ENCODE peak calls at places on chromosomes 11 and 22, in nine cellular contexts. I is Peyer's patch, W is stomach, R is GM12891, J is transverse colon, V is suprapubic skin, A is lower leg skin, N is esophagus muscularis mucosa, E is spleen. X is an unnamed sample.

GRCh38 chr11:113083571-113083970 is 122.4 kb downstream of the NCAM1 start:
- DNase-seq in I (no peak), W (no peak), R (no peak), J (no peak), V (no peak), A (no peak), N (peak; percentile 64), E (no peak), X (no peak)

GRCh38 chr11:125451400-125452124 is 44.5 kb downstream of the FEZ1 start:
- DNase-seq in I (peak; percentile 53), W (peak; percentile 43), R (no peak), J (peak; percentile 17), V (no peak), A (peak; percentile 44), N (no peak), E (no peak), X (peak; percentile 36)

GRCh38 chr11:15289718-15290117 is 175.0 kb downstream of the INSC start:
- DNase-seq in I (no peak), W (no peak), R (no peak), J (no peak), V (no peak), A (no peak), N (no peak), E (no peak), X (no peak)

GRCh38 chr22:36453266-36453607 is 28.2 kb downstream of the TXN2 start:
- DNase-seq in I (peak; percentile 77), W (no peak), R (no peak), J (peak; percentile 51), V (no peak), A (no peak), N (no peak), E (no peak), X (no peak)

GRCh38 chr11:76716268-76716667 is 45.7 kb upstream of the LRRC32 start:
- DNase-seq in I (no peak), W (no peak), R (no peak), J (no peak), V (no peak), A (no peak), N (no peak), E (no peak), X (no peak)

GRCh38 chr22:50303515-50303847 is 4.0 kb downstream of the PLXNB2 start:
- DNase-seq in I (no peak), W (no peak), R (no peak), J (no peak), V (no peak), A (no peak), N (no peak), E (no peak), X (no peak)

GRCh38 chr11:73143126-73143838 is 1.2 kb upstream of the FCHSD2 start:
- DNase-seq in I (peak; percentile 58), W (no peak), R (no peak), J (no peak), V (no peak), A (no peak), N (peak; percentile 50), E (no peak), X (no peak)

GRCh38 chr11:62012451-62013265 is 45.2 kb upstream of the FTH1 start:
- DNase-seq in I (peak; percentile 68), W (no peak), R (no peak), J (no peak), V (peak; percentile 50), A (no peak), N (no peak), E (peak; percentile 64), X (peak; percentile 50)

GRCh38 chr11:83051760-83052671 is 19.7 kb downstream of the RAB30 start:
- DNase-seq in I (no peak), W (no peak), R (no peak), J (no peak), V (no peak), A (peak; percentile 51), N (no peak), E (no peak), X (peak; percentile 54)

GRCh38 chr11:69280994-69281393 is 13.0 kb upstream of the MYEOV start:
- DNase-seq in I (peak; percentile 71), W (peak; percentile 52), R (no peak), J (no peak), V (peak; percentile 71), A (peak; percentile 64), N (no peak), E (peak; percentile 20), X (peak; percentile 89)

GRCh38 chr11:115848614-115849013 is 344.4 kb upstream of the CADM1 start:
- DNase-seq in I (no peak), W (no peak), R (no peak), J (no peak), V (no peak), A (no peak), N (no peak), E (no peak), X (no peak)

GRCh38 chr22:50218996-50219727 is 18.4 kb downstream of the SELENOO start:
- DNase-seq in I (peak; percentile 87), W (peak; percentile 98), R (no peak), J (peak; percentile 89), V (no peak), A (peak; percentile 81), N (no peak), E (no peak), X (peak; percentile 48)

GRCh38 chr11:95084509-95084908 is 5.1 kb upstream of the ENDOD1 start:
- DNase-seq in I (no peak), W (no peak), R (no peak), J (no peak), V (no peak), A (no peak), N (no peak), E (no peak), X (no peak)

GRCh38 chr11:1008781-1009180 is 27.7 kb downstream of the MUC6 start:
- DNase-seq in I (no peak), W (no peak), R (no peak), J (no peak), V (no peak), A (no peak), N (no peak), E (no peak), X (no peak)

GRCh38 chr11:1008001-1008400 is 28.5 kb downstream of the MUC6 start:
- DNase-seq in I (no peak), W (no peak), R (no peak), J (no peak), V (no peak), A (no peak), N (no peak), E (no peak), X (no peak)

GRCh38 chr11:1005913-1006312 is 30.6 kb downstream of the MUC6 start:
- DNase-seq in I (no peak), W (peak; percentile 74), R (no peak), J (no peak), V (no peak), A (no peak), N (no peak), E (no peak), X (no peak)

GRCh38 chr11:1007279-1007678 is 29.2 kb downstream of the MUC6 start:
- DNase-seq in I (no peak), W (no peak), R (no peak), J (no peak), V (no peak), A (no peak), N (no peak), E (no peak), X (no peak)

DNA sequence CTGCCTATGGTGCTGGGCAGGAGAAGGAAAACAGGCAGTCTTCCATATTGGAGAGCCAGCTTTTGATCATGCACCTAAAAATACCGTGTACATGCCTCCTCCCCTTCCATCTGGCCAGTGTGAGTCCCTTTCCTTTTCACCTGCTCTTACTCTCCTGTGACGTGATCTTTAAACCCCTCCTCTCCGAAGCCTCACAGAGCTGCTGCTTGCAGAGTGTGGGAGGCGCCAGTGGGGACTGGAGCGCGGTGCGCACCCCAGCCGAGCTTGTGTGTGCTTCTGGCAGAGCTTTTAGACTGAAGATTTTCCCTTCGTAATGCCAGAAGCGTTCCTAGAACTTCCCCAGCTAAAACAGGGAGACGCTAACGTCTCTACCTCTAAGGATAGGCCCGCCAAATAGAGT is 29.8 kb downstream of the MUC6 start:
- DNase-seq in I (no peak), W (peak; percentile 55), R (no peak), J (no peak), V (no peak), A (no peak), N (no peak), E (no peak), X (no peak)
- TF ChIP-seq POLR2A in I (no peak), W (no peak), R (no peak), J (no peak), V (no peak), A (no peak), N (no peak), E (no peak), X (no peak)

GRCh38 chr11:11988099-11988651 is 20.3 kb downstream of the DKK3 start:
- DNase-seq in I (no peak), W (no peak), R (no peak), J (no peak), V (no peak), A (no peak), N (no peak), E (no peak), X (no peak)
- TF ChIP-seq POLR2A in I (no peak), W (no peak), R (no peak), J (no peak), V (no peak), A (no peak), N (no peak), E (no peak), X (no peak)

DNA sequence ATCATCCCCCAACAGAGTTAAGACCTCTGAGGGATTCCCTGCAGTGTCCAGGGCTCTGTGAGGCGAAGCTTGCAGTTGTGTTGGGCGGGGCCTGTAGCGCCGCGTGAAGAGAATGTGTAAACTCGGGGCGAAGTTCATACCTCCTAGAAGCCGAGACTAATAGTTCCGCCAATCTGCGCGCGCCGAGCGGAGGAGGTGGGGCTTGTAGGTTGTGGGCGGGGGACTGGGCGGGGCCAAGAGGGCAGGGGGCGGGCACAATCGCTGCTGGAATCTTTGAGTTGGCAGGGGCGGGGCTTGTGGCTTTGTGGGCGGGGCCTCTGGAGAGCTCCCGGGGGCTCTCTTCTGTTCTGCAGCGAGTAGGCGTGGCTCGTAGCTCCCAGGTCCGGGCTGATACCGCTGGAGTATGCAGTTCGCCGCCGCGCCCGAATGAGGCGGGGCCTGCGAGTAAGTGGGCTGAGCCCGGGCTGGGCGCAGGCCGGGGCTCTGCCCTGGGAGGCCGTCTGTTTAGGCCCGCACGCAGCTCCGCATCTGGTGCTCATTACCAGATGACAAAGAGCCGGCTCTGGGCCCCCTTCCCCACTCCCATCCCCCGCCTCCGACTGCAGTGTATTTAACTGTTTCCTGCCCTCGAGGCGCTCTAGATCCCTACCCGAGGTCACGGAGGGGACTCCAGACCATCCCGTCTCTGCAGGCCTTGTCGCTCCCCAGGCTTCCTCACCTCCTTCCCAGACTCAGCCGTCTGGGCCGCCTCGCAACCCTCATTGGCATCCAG is 4.1 kb downstream of the CD248 start:
- DNase-seq in I (peak; percentile 100), W (peak; percentile 99), R (peak; percentile 94), J (peak; percentile 99), V (peak; percentile 99), A (peak; percentile 99), N (peak; percentile 100), E (peak; percentile 100), X (peak; percentile 98)
- TF ChIP-seq POLR2A in I (no peak), W (no peak), R (no peak), J (peak; percentile 19), V (no peak), A (no peak), N (no peak), E (no peak), X (peak; percentile 31)

DNA sequence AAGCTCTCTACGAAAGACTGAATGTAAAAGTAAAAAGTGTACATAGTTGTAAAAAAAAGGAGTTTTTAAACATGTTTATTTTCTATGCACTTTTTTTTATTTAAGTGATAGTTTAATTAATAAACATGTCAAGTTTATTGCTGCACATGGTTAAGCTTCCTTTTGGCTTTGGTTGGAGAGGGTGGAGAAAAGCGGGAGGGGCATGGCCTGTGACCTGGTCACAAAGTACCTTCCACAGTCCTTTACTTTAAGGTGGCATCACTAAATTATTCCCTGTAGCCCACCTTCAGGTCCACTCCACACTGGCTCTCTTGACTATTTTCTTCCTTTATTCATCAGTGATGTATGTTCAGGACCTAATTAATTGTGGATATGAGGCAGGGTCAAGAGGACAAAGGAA is 586 bp upstream of the TTC36 start:
- DNase-seq in I (peak; percentile 58), W (no peak), R (no peak), J (no peak), V (no peak), A (no peak), N (no peak), E (no peak), X (no peak)
- TF ChIP-seq POLR2A in I (no peak), W (no peak), R (no peak), J (no peak), V (no peak), A (no peak), N (no peak), E (no peak), X (no peak)

X was measured in H54.